ENCODE peak calls at places on chromosomes 13 and 19, in seven cellular contexts. Y is fibroblast of mammary gland, I is A549, B is kidney epithelial cell, E is breast epithelium, M is IMR-90, O is GM23338. C is an unnamed sample.

GRCh38 chr19:50601407-50602088 is 33.3 kb upstream of the LRRC4B start:
- DNase-seq in Y (no peak), I (no peak), B (no peak), E (no peak), M (no peak), O (no peak), C (no peak)

GRCh38 chr19:49690073-49690655 is 752 bp upstream of the CPT1C start:
- DNase-seq in Y (no peak), I (no peak), B (no peak), E (no peak), M (no peak), O (peak), C (no peak)

GRCh38 chr13:97225533-97225932 is 3.4 kb downstream of the MBNL2 start:
- DNase-seq in Y (no peak), I (no peak), B (no peak), E (no peak), M (no peak), O (no peak), C (no peak)

GRCh38 chr19:44003461-44004134 is 841 bp downstream of the ZNF230 start:
- DNase-seq in Y (peak), I (no peak), B (no peak), E (no peak), M (no peak), O (peak), C (peak)

GRCh38 chr19:41025411-41025810 is 34.3 kb downstream of the CYP2B6 start:
- DNase-seq in Y (no peak), I (no peak), B (no peak), E (no peak), M (no peak), O (no peak), C (no peak)

GRCh38 chr19:46131485-46132143 is 7.1 kb upstream of the IGFL3 start:
- DNase-seq in Y (no peak), I (no peak), B (no peak), E (no peak), M (no peak), O (no peak), C (peak)

GRCh38 chr13:52345048-52345447 is 60.9 kb downstream of the THSD1 start:
- DNase-seq in Y (peak), I (no peak), B (no peak), E (no peak), M (peak), O (no peak), C (peak)

GRCh38 chr13:99992912-99993311 is 11.3 kb downstream of the ZIC2 start:
- DNase-seq in Y (no peak), I (no peak), B (no peak), E (no peak), M (no peak), O (no peak), C (peak)

GRCh38 chr13:28349901-28350654 is 144.8 kb downstream of the FLT1 start:
- DNase-seq in Y (no peak), I (no peak), B (no peak), E (no peak), M (no peak), O (no peak), C (no peak)

GRCh38 chr13:37715606-37716015 is 117.0 kb upstream of the POSTN start:
- DNase-seq in Y (peak), I (peak), B (peak), E (no peak), M (peak), O (no peak), C (peak)

GRCh38 chr19:58509731-58510083 is 2.1 kb downstream of the SLC27A5 start:
- DNase-seq in Y (no peak), I (no peak), B (no peak), E (no peak), M (no peak), O (no peak), C (no peak)

GRCh38 chr19:43504426-43505185 is at the start of gene PHLDB3:
- DNase-seq in Y (no peak), I (no peak), B (no peak), E (peak), M (peak), O (peak), C (no peak)

GRCh38 chr19:57935731-57936130 is 529 bp upstream of the ZNF418 start:
- DNase-seq in Y (no peak), I (no peak), B (no peak), E (no peak), M (no peak), O (no peak), C (no peak)

GRCh38 chr13:21823416-21823815 is 152.5 kb downstream of the FGF9 start:
- DNase-seq in Y (no peak), I (no peak), B (no peak), E (no peak), M (no peak), O (no peak), C (no peak)

GRCh38 chr13:28117689-28118377 is 17.5 kb upstream of the FLT3 start:
- DNase-seq in Y (no peak), I (no peak), B (no peak), E (no peak), M (no peak), O (peak), C (peak)

GRCh38 chr13:50670847-50671542 is 172.5 kb downstream of the DLEU7 start:
- DNase-seq in Y (no peak), I (no peak), B (no peak), E (no peak), M (no peak), O (no peak), C (no peak)

GRCh38 chr13:20161275-20161950 is 561 bp upstream of the GJA3 start:
- DNase-seq in Y (no peak), I (no peak), B (no peak), E (no peak), M (no peak), O (peak), C (no peak)

GRCh38 chr13:95704510-95704909 is 27.6 kb downstream of the DNAJC3 start:
- DNase-seq in Y (peak), I (peak), B (no peak), E (no peak), M (no peak), O (peak), C (no peak)

GRCh38 chr19:3642296-3642695 is 15.7 kb upstream of the CACTIN start:
- DNase-seq in Y (no peak), I (no peak), B (no peak), E (no peak), M (no peak), O (no peak), C (no peak)

GRCh38 chr19:39236527-39236926 is 8.3 kb downstream of the IFNL3 start:
- DNase-seq in Y (no peak), I (no peak), B (no peak), E (no peak), M (no peak), O (no peak), C (no peak)

GRCh38 chr19:33286899-33287298 is 15.4 kb downstream of the CEBPA start:
- DNase-seq in Y (no peak), I (no peak), B (no peak), E (no peak), M (no peak), O (no peak), C (no peak)

GRCh38 chr13:46603165-46603603 is 50.2 kb downstream of the LRCH1 start:
- DNase-seq in Y (peak), I (peak), B (no peak), E (no peak), M (no peak), O (peak), C (no peak)

GRCh38 chr13:79725841-79726240 is 244.9 kb downstream of the NDFIP2 start:
- DNase-seq in Y (no peak), I (no peak), B (no peak), E (no peak), M (no peak), O (no peak), C (no peak)

GRCh38 chr19:35000647-35001501 is 751 bp downstream of the GRAMD1A start:
- DNase-seq in Y (peak), I (peak), B (peak), E (no peak), M (peak), O (peak), C (peak)

GRCh38 chr19:38224014-38224862 is at the start of gene DPF1:
- DNase-seq in Y (peak), I (peak), B (no peak), E (no peak), M (peak), O (peak), C (peak)

GRCh38 chr19:13526552-13526951 is 20.3 kb upstream of the CACNA1A start:
- DNase-seq in Y (peak), I (peak), B (no peak), E (no peak), M (peak), O (peak), C (peak)

GRCh38 chr13:33745370-33746324 is 72.3 kb upstream of the RFC3 start:
- DNase-seq in Y (no peak), I (no peak), B (no peak), E (no peak), M (no peak), O (no peak), C (no peak)

GRCh38 chr19:3350014-3350663 is 16.2 kb upstream of the NFIC start:
- DNase-seq in Y (peak), I (no peak), B (no peak), E (no peak), M (peak), O (no peak), C (peak)

GRCh38 chr13:49553888-49554287 is 31.5 kb downstream of the RCBTB1 start:
- DNase-seq in Y (no peak), I (no peak), B (no peak), E (no peak), M (no peak), O (no peak), C (no peak)

GRCh38 chr19:50046649-50047503 is 21.1 kb downstream of the ZNF473 start:
- DNase-seq in Y (no peak), I (peak), B (no peak), E (no peak), M (peak), O (peak), C (peak)

GRCh38 chr13:74966814-74967213 is 515.2 kb downstream of the TBC1D4 start:
- DNase-seq in Y (peak), I (no peak), B (no peak), E (no peak), M (no peak), O (no peak), C (peak)

GRCh38 chr13:77056382-77056781 is 29.4 kb upstream of the FBXL3 start:
- DNase-seq in Y (no peak), I (no peak), B (peak), E (no peak), M (no peak), O (no peak), C (no peak)

GRCh38 chr19:42348211-42348610 is 22.8 kb downstream of the MEGF8 start:
- DNase-seq in Y (no peak), I (no peak), B (no peak), E (no peak), M (no peak), O (no peak), C (no peak)

GRCh38 chr19:42345191-42345812 is 19.9 kb downstream of the MEGF8 start:
- DNase-seq in Y (peak), I (no peak), B (no peak), E (no peak), M (peak), O (no peak), C (no peak)

GRCh38 chr19:42344336-42344893 is 19.0 kb downstream of the MEGF8 start:
- DNase-seq in Y (no peak), I (no peak), B (no peak), E (no peak), M (no peak), O (no peak), C (no peak)

GRCh38 chr19:42343344-42344110 is 18.1 kb downstream of the MEGF8 start:
- DNase-seq in Y (no peak), I (no peak), B (no peak), E (no peak), M (no peak), O (peak), C (no peak)
- TF ChIP-seq CTCF in Y (peak), I (peak), B (peak), E (no peak), M (peak), O (peak), C (peak)

GRCh38 chr19:6914321-6914720 is 26.9 kb downstream of the ADGRE1 start:
- DNase-seq in Y (no peak), I (no peak), B (no peak), E (no peak), M (no peak), O (no peak), C (no peak)

GRCh38 chr19:6916952-6917351 is 29.6 kb downstream of the ADGRE1 start:
- DNase-seq in Y (no peak), I (no peak), B (no peak), E (no peak), M (no peak), O (no peak), C (no peak)

GRCh38 chr19:6906559-6906958 is 19.2 kb downstream of the ADGRE1 start:
- DNase-seq in Y (no peak), I (no peak), B (no peak), E (no peak), M (no peak), O (no peak), C (no peak)

GRCh38 chr19:6911523-6911922 is 24.1 kb downstream of the ADGRE1 start:
- DNase-seq in Y (no peak), I (no peak), B (no peak), E (no peak), M (no peak), O (no peak), C (no peak)
- TF ChIP-seq CTCF in Y (no peak), I (no peak), B (no peak), E (no peak), M (no peak), O (no peak), C (no peak)

GRCh38 chr13:107301724-107302374 is 733.9 kb upstream of the ARGLU1 start:
- DNase-seq in Y (peak), I (no peak), B (no peak), E (no peak), M (no peak), O (peak), C (peak)
- TF ChIP-seq CTCF in Y (peak), I (no peak), B (no peak), E (no peak), M (no peak), O (peak), C (peak)

GRCh38 chr19:7455600-7456296 is 33.1 kb downstream of the PEX11G start:
- DNase-seq in Y (no peak), I (no peak), B (no peak), E (no peak), M (no peak), O (no peak), C (no peak)

GRCh38 chr19:7456964-7457541 is 31.8 kb downstream of the PEX11G start:
- DNase-seq in Y (peak), I (no peak), B (no peak), E (no peak), M (no peak), O (no peak), C (no peak)

GRCh38 chr19:7450243-7451223 is 38.3 kb downstream of the PEX11G start:
- DNase-seq in Y (peak), I (no peak), B (no peak), E (no peak), M (peak), O (no peak), C (peak)

GRCh38 chr19:7458675-7459074 is 30.2 kb downstream of the PEX11G start:
- DNase-seq in Y (no peak), I (no peak), B (no peak), E (no peak), M (no peak), O (no peak), C (no peak)

GRCh38 chr19:7454998-7455397 is 33.8 kb downstream of the PEX11G start:
- DNase-seq in Y (no peak), I (no peak), B (no peak), E (no peak), M (no peak), O (no peak), C (no peak)
- TF ChIP-seq CTCF in Y (no peak), I (no peak), B (no peak), E (no peak), M (no peak), O (no peak), C (no peak)

GRCh38 chr19:15452111-15453047 is 2.6 kb upstream of the WIZ start:
- DNase-seq in Y (peak), I (peak), B (peak), E (peak), M (peak), O (peak), C (peak)

GRCh38 chr19:15453906-15454305 is 4.2 kb upstream of the WIZ start:
- DNase-seq in Y (no peak), I (no peak), B (no peak), E (no peak), M (no peak), O (no peak), C (no peak)

GRCh38 chr19:15455996-15456395 is 6.2 kb upstream of the WIZ start:
- DNase-seq in Y (no peak), I (no peak), B (no peak), E (no peak), M (no peak), O (no peak), C (no peak)

GRCh38 chr19:15453091-15453498 is 3.3 kb upstream of the WIZ start:
- DNase-seq in Y (no peak), I (no peak), B (no peak), E (no peak), M (no peak), O (peak), C (no peak)

DNA sequence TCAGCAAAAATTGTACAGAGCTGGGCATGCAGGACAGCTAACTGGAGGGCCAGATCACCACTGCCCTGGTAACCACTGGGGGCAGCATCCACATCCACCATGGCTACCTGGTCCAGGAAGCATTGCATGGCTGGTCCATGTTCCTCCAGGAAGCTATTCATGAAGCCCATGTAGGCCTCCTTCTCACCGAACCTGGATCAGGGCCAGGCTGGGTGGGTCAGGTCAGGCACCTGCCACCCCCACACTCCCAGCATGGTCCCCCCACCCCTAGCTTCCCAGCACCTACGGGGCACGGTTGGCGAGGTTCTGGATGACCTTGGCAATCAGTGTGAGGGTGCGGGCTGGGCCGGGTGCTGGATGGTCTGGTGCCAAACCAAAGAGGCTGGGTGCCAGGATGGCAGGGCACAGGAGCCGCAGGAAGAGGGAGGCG is 4.6 kb upstream of the WIZ start:
- DNase-seq in Y (no peak), I (peak), B (no peak), E (no peak), M (no peak), O (no peak), C (no peak)
- TF ChIP-seq CTCF in Y (peak), I (no peak), B (peak), E (no peak), M (no peak), O (peak), C (peak)

C was measured in fibroblast of lung.